ENCODE peak calls at places on chromosome 14, in seven cellular contexts. I is heart left ventricle; V is naive thymus-derived CD4-positive, alpha-beta T cell; Z is kidney; R is lower lobe of right lung; U is spleen; J is CD4-positive, alpha-beta memory T cell. E is an unnamed sample.

GRCh38 chr14:94115068-94115591 is 4.6 kb downstream of the IFI27 start:
- DNase-seq in V (no peak), J (no peak), I (no peak), U (no peak), Z (no peak), R (no peak), E (no peak)

GRCh38 chr14:30138517-30138916 is 210.9 kb upstream of the PRKD1 start:
- DNase-seq in U (no peak), Z (no peak), J (no peak), V (no peak), R (no peak), I (no peak), E (no peak)

GRCh38 chr14:55691659-55692058 is 111.7 kb downstream of the KTN1 start:
- DNase-seq in U (no peak), J (no peak), Z (no peak), R (no peak), V (no peak), I (no peak), E (no peak)

GRCh38 chr14:51834218-51834617 is 26.2 kb upstream of the GNG2 start:
- DNase-seq in I (no peak), U (no peak), V (no peak), Z (no peak), R (no peak), J (no peak), E (no peak)

GRCh38 chr14:77319416-77319815 is 1.3 kb downstream of the POMT2 start:
- DNase-seq in V (no peak), R (no peak), Z (no peak), I (no peak), J (no peak), U (no peak), E (no peak)

GRCh38 chr14:101174980-101175606 is 271.6 kb upstream of the RTL1 start:
- DNase-seq in Z (no peak), R (no peak), I (no peak), V (no peak), U (peak), J (no peak), E (no peak)

GRCh38 chr14:93462479-93462878 is 31.7 kb downstream of the UNC79 start:
- DNase-seq in Z (no peak), J (no peak), V (no peak), I (no peak), U (no peak), R (no peak), E (no peak)

GRCh38 chr14:56145965-56146364 is 27.8 kb downstream of the PELI2 start:
- DNase-seq in Z (no peak), V (no peak), R (no peak), I (no peak), J (no peak), U (no peak), E (no peak)

GRCh38 chr14:73763396-73763795 is 49.2 kb upstream of the PNMA1 start:
- DNase-seq in R (peak), J (no peak), I (no peak), Z (no peak), V (no peak), U (peak), E (no peak)

GRCh38 chr14:23430016-23430732 is 5.3 kb downstream of the MYH7 start:
- DNase-seq in V (no peak), J (no peak), U (peak), I (peak), R (no peak), Z (no peak), E (no peak)

GRCh38 chr14:65006251-65006721 is 19.6 kb downstream of the FNTB start:
- DNase-seq in Z (no peak), U (no peak), R (no peak), I (no peak), V (no peak), J (no peak), E (no peak)

GRCh38 chr14:45698462-45699134 is 445.6 kb upstream of the MIS18BP1 start:
- DNase-seq in V (no peak), J (no peak), U (no peak), Z (no peak), I (no peak), R (no peak), E (no peak)

GRCh38 chr14:67436006-67436866 is 24.3 kb upstream of the PLEK2 start:
- DNase-seq in V (no peak), U (no peak), I (no peak), J (no peak), Z (no peak), R (no peak), E (no peak)

GRCh38 chr14:106844608-106845285 is 1318.4 kb downstream of the TMEM121 start:
- DNase-seq in U (peak), I (peak), Z (peak), J (peak), V (peak), R (peak), E (peak)

GRCh38 chr14:69484444-69485113 is at the start of gene PLEKHD1:
- DNase-seq in R (peak), I (no peak), Z (no peak), J (no peak), V (no peak), U (no peak), E (no peak)

GRCh38 chr14:52272375-52272774 is 4.9 kb downstream of the PTGDR start:
- DNase-seq in U (no peak), I (no peak), J (peak), Z (no peak), V (no peak), R (no peak), E (peak)

GRCh38 chr14:82447586-82447985 is 913.9 kb upstream of the SEL1L start:
- DNase-seq in R (no peak), Z (no peak), V (no peak), U (no peak), I (no peak), J (no peak), E (no peak)

GRCh38 chr14:69553221-69553620 is 21.4 kb downstream of the CCDC177 start:
- DNase-seq in V (no peak), I (no peak), J (no peak), Z (no peak), U (no peak), R (no peak), E (no peak)

GRCh38 chr14:91324606-91324950 is 80.1 kb upstream of the GPR68 start:
- DNase-seq in U (peak), I (no peak), J (no peak), V (no peak), Z (peak), R (no peak), E (no peak)

GRCh38 chr14:32561520-32561919 is 232.4 kb downstream of the AKAP6 start:
- DNase-seq in J (no peak), Z (no peak), R (no peak), V (no peak), U (no peak), I (no peak), E (no peak)

GRCh38 chr14:33229269-33229924 is 290.7 kb downstream of the NPAS3 start:
- DNase-seq in V (no peak), U (no peak), J (no peak), R (no peak), Z (no peak), I (no peak), E (no peak)

GRCh38 chr14:63933110-63933509 is 80.3 kb downstream of the SYNE2 start:
- DNase-seq in V (no peak), I (no peak), Z (no peak), U (no peak), J (no peak), R (no peak), E (no peak)

GRCh38 chr14:90666571-90666970 is 149.7 kb downstream of the TTC7B start:
- DNase-seq in J (no peak), V (no peak), Z (no peak), R (no peak), I (no peak), U (no peak), E (no peak)

GRCh38 chr14:32073537-32074189 is 3.4 kb upstream of the ARHGAP5 start:
- DNase-seq in I (peak), U (no peak), R (no peak), V (peak), J (peak), Z (no peak), E (peak)

GRCh38 chr14:36162267-36162666 is 14.3 kb downstream of the PTCSC3 start:
- DNase-seq in Z (no peak), I (no peak), R (no peak), J (no peak), V (no peak), U (no peak), E (no peak)
- H3K4me3 ChIP-seq in Z (peak), I (no peak), R (no peak), J (no peak), V (no peak), U (no peak), E (no peak)

GRCh38 chr14:99758915-99759545 is 34.2 kb upstream of the EML1 start:
- DNase-seq in U (no peak), R (peak), Z (peak), J (no peak), I (no peak), V (no peak), E (no peak)
- H3K4me3 ChIP-seq in U (no peak), R (no peak), Z (no peak), J (no peak), I (no peak), V (no peak), E (no peak)

DNA sequence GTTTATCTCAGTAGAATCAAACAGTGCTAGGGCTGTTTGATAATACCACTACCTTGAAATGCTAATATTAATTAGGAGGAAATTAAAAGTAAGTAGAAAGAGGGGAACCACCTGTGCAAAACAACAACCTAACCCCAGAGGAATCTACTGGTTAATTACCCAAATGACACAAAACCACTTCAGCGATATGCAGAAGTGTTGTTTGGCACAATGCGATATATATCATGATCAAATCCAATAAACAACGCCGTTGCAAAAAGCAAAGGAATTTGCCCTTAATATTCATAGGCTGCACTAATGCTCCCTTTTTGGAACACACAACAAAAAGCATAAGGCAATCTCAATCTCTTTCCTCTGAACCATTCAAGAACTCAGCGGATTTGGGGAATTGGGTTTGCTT is 1.6 kb downstream of the MAP4K5 start:
- DNase-seq in R (no peak), I (no peak), V (no peak), Z (no peak), J (no peak), U (no peak), E (no peak)
- H3K4me3 ChIP-seq in R (peak), I (peak), V (peak), Z (peak), J (no peak), U (no peak), E (peak)

DNA sequence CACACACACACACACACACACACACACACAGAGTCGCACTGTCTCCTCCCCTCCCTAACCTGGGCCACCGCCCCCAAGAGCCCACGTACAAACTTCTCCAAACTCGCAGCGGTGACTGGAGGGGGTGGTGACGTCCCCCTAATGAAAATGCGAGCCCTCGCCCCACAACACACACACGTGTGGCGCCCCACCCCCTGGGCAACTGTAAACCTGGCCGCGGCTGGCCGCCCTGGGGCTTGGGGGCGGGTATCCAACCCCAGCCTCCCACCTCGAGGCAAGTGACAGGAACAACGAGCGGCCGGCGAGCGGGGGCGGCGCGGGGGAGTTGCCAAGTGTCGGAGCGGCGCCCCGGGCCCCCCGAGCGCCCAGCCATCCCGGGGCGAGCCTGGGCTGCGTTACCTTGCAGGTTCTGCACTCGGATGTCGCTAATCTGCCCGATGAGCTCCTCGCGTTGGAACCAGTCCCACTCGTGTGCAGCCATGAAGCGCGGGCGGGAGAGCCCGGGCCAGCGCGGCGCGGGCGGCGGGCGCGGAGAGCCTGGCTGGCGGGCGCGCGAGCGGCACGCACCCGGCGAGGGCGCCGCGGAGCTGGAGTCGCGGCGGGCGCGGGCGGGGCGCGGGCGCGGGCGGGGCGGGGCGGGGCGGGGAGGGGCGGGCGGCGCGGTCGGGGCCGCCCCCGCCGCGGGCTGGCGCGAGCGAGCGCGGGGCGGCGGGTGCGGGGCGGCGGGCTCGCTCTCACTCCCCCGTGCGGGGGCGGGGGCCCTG is at the start of gene CLMN:
- DNase-seq in V (peak), Z (peak), I (peak), R (peak), U (peak), J (peak), E (peak)
- H3K4me3 ChIP-seq in V (peak), Z (peak), I (peak), R (peak), U (peak), J (peak), E (peak)

GRCh38 chr14:105067140-105067968 is 2.1 kb upstream of the GPR132 start:
- DNase-seq in V (peak), J (peak), R (no peak), Z (peak), U (peak), I (no peak), E (no peak)

GRCh38 chr14:105067969-105068301 is 2.7 kb upstream of the GPR132 start:
- DNase-seq in Z (peak), R (no peak), J (no peak), I (no peak), V (no peak), U (peak), E (no peak)

GRCh38 chr14:105064721-105065143 is 498 bp downstream of the GPR132 start:
- DNase-seq in J (no peak), U (peak), R (no peak), V (no peak), Z (peak), I (no peak), E (no peak)

GRCh38 chr14:105065280-105066228 is at the start of gene GPR132:
- DNase-seq in I (no peak), V (peak), Z (peak), J (peak), U (peak), R (peak), E (peak)

GRCh38 chr14:105066285-105067071 is 1.2 kb upstream of the GPR132 start:
- DNase-seq in J (no peak), U (peak), I (no peak), V (no peak), Z (peak), R (peak), E (no peak)
- H3K4me3 ChIP-seq in J (peak), U (no peak), I (peak), V (peak), Z (no peak), R (no peak), E (no peak)

GRCh38 chr14:102811254-102811963 is 34.2 kb downstream of the TRAF3 start:
- DNase-seq in R (no peak), V (no peak), I (no peak), Z (no peak), J (no peak), U (no peak), E (no peak)
- H3K4me3 ChIP-seq in R (no peak), V (no peak), I (no peak), Z (no peak), J (no peak), U (no peak), E (no peak)

GRCh38 chr14:102557434-102558226 is 34.8 kb upstream of the RCOR1 start:
- DNase-seq in U (no peak), I (no peak), J (no peak), Z (no peak), V (no peak), R (no peak), E (no peak)

GRCh38 chr14:102558566-102558965 is 33.9 kb upstream of the RCOR1 start:
- DNase-seq in V (no peak), Z (no peak), R (no peak), J (no peak), U (no peak), I (no peak), E (no peak)

GRCh38 chr14:102556098-102556677 is 36.3 kb upstream of the RCOR1 start:
- DNase-seq in R (no peak), U (no peak), I (no peak), V (no peak), J (no peak), Z (peak), E (no peak)

GRCh38 chr14:102565331-102565887 is 27.0 kb upstream of the RCOR1 start:
- DNase-seq in Z (no peak), I (no peak), V (no peak), J (no peak), R (no peak), U (no peak), E (no peak)

GRCh38 chr14:102560436-102561261 is 31.8 kb upstream of the RCOR1 start:
- DNase-seq in R (no peak), J (no peak), U (no peak), I (no peak), V (no peak), Z (no peak), E (peak)
- H3K4me3 ChIP-seq in R (no peak), J (no peak), U (no peak), I (no peak), V (no peak), Z (no peak), E (no peak)

GRCh38 chr14:75579882-75580281 is 1.5 kb downstream of the FLVCR2 start:
- DNase-seq in R (no peak), I (peak), V (no peak), J (no peak), Z (no peak), U (no peak), E (no peak)

GRCh38 chr14:75577090-75577489 is 1.3 kb upstream of the FLVCR2 start:
- DNase-seq in I (no peak), U (no peak), Z (no peak), R (no peak), V (no peak), J (no peak), E (peak)

GRCh38 chr14:75577724-75578098 is 709 bp upstream of the FLVCR2 start:
- DNase-seq in U (peak), I (peak), R (peak), V (peak), J (peak), Z (peak), E (no peak)

GRCh38 chr14:75578786-75579781 is 664 bp downstream of the FLVCR2 start:
- DNase-seq in R (peak), U (peak), I (no peak), J (no peak), Z (peak), V (no peak), E (no peak)

GRCh38 chr14:75578099-75578785 is at the start of gene FLVCR2:
- DNase-seq in V (peak), R (peak), Z (peak), U (peak), I (peak), J (peak), E (no peak)
- H3K4me3 ChIP-seq in V (peak), R (peak), Z (peak), U (peak), I (peak), J (peak), E (peak)

DNA sequence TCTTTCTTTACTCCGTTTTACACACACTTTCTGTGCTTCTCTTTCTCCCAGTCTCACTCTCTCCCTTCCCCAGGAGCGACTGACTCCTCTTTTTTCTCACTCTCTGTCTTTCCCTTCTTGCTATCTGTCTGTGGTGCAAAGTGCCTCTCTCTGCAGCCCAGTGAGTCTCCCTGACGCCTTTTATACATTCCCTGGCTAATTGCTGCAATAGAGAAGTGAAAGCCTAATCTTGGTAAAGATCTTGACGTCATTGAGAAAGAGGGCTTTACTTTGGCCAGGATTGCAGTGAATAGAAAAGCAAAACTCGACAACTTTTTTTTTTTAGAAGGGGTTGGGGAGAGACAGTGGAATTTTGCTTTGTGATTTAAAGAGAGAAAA is 710 bp upstream of the DIO2 start:
- DNase-seq in R (no peak), U (no peak), I (no peak), V (no peak), J (no peak), Z (no peak), E (no peak)
- H3K4me3 ChIP-seq in R (peak), U (no peak), I (peak), V (no peak), J (no peak), Z (peak), E (no peak)

E was measured in Jurkat, Clone E6-1.